ENCODE peak calls at places on chromosome 3, in five cellular contexts. J is A549, A is body of pancreas, N is esophagus squamous epithelium, Y is stomach. H is an unnamed sample. For H3K4me1, the result is how much of the 10 kb centered on the place peaks cover.

GRCh38 chr3:148773805-148774204 is 53.8 kb upstream of the CPB1 start:
- DNase-seq in Y (no peak), A (no peak), J (no peak), N (no peak), H (no peak)

GRCh38 chr3:146130881-146131371 is 30.1 kb downstream of the PLOD2 start:
- DNase-seq in N (no peak), J (no peak), Y (no peak), A (no peak), H (no peak)

GRCh38 chr3:143443851-143444331 is 324.3 kb downstream of the CHST2 start:
- DNase-seq in N (no peak), Y (peak), J (peak), A (peak), H (peak)

GRCh38 chr3:46881819-46882376 is 4.4 kb downstream of the PTH1R start:
- DNase-seq in Y (no peak), N (no peak), J (no peak), A (no peak), H (no peak)

GRCh38 chr3:23548706-23549105 is 257.0 kb upstream of the UBE2E1 start:
- DNase-seq in A (no peak), Y (no peak), N (no peak), J (no peak), H (no peak)

GRCh38 chr3:85576091-85576690 is 617.4 kb downstream of the CADM2 start:
- DNase-seq in N (no peak), A (peak), Y (peak), J (peak), H (no peak)

GRCh38 chr3:138781012-138781470 is 53.7 kb downstream of the PIK3CB start:
- DNase-seq in N (no peak), J (no peak), Y (peak), A (peak), H (no peak)

GRCh38 chr3:140007946-140008692 is 73.1 kb downstream of the CLSTN2 start:
- DNase-seq in J (no peak), N (no peak), Y (no peak), A (no peak), H (no peak)

GRCh38 chr3:110995461-110996226 is 76.0 kb upstream of the NECTIN3 start:
- DNase-seq in J (no peak), Y (no peak), N (no peak), A (no peak), H (no peak)

GRCh38 chr3:48267782-48268181 is 26.9 kb downstream of the ZNF589 start:
- DNase-seq in A (no peak), N (no peak), Y (no peak), J (no peak), H (no peak)

GRCh38 chr3:134326760-134327593 is 47.3 kb downstream of the AMOTL2 start:
- DNase-seq in J (no peak), A (peak), N (no peak), Y (no peak), H (peak)

GRCh38 chr3:22996926-22997600 is 206.1 kb upstream of the UBE2E2 start:
- DNase-seq in A (no peak), Y (no peak), J (no peak), N (no peak), H (no peak)

GRCh38 chr3:71509024-71509423 is 74.5 kb downstream of the FOXP1 start:
- DNase-seq in N (no peak), Y (no peak), J (no peak), A (no peak), H (no peak)

DNA sequence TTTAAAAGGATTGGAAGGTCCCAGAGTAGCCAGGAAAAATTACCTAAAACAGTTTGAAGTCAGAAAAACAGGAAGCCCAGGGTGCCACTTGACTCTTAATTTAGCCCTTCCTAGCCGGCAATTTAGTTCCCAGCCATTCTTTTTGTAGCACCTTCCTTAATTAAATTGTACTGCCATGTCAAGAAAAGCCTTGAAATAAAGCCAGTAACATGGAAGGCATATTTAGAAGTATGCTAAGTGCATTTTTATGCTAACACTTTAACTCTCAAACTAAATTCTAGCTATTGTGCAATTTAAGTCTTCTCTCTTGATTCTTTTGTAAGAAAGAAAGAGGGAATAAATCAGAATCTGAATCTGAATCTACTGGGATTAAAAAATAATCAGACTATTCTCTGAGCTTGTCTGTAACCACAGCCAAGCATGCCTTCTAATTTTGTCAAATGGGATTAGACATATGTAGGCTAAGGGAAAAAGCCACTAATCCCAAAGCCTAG is 43.2 kb downstream of the MAP3K13 start:
- DNase-seq in A (no peak), Y (no peak), J (no peak), N (no peak), H (no peak)
- TF ChIP-seq POLR2A in A (no peak), Y (no peak), J (no peak), N (no peak), H (no peak)

GRCh38 chr3:59600631-59601030 is 550.8 kb upstream of the CFAP20DC start:
- DNase-seq in N (no peak), Y (no peak), J (no peak), A (no peak), H (no peak)
- H3K4me3 ChIP-seq in N (no peak), Y (no peak), J (no peak), A (no peak), H (no peak)

DNA sequence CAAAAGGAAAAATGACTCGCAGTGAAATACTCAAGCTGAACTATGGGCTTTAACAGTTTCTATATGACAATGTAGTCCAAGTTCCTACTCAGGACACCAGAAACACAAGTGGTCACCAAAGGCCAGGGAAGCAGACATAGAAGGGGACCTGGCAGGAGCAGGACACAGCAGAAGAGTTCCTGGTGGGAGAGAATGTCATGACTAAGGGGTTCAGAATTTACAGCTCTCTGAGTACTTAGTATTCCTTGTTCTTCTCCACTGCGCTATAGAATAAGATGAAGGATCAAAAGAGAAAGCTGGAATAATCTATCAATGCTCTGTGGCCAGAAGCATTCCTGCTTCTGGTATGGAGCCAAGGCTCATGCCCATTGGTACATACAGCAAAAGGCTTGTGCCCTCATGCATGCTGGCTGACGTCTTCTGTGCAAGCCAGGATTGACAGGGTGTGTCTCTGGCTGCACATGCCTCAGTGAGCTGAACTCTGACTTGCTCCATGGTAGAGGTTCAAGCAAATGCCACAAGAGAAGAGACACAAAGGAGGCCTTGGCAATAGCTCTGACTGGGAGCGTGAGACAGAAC is 128.7 kb upstream of the SLC2A2 start:
- DNase-seq in J (no peak), Y (no peak), A (no peak), N (no peak), H (no peak)
- H3K4me1 ChIP-seq in J (under half), Y (under half), A (under half), N (under half), H (under half)

GRCh38 chr3:101229681-101230080 is 90.7 kb downstream of the IMPG2 start:
- DNase-seq in N (no peak), J (no peak), Y (no peak), A (no peak), H (no peak)
- TF ChIP-seq POLR2A in N (no peak), J (no peak), Y (no peak), A (no peak), H (no peak)

GRCh38 chr3:16335772-16336621 is 71.0 kb downstream of the OXNAD1 start:
- DNase-seq in A (no peak), N (no peak), J (no peak), Y (no peak), H (no peak)

GRCh38 chr3:16335364-16335763 is 70.4 kb downstream of the OXNAD1 start:
- DNase-seq in Y (no peak), A (no peak), J (no peak), N (no peak), H (no peak)

GRCh38 chr3:16338999-16339398 is 74.0 kb downstream of the OXNAD1 start:
- DNase-seq in N (no peak), J (peak), Y (no peak), A (no peak), H (no peak)

GRCh38 chr3:16336876-16337275 is 71.9 kb downstream of the OXNAD1 start:
- DNase-seq in Y (no peak), J (no peak), A (no peak), N (no peak), H (no peak)

GRCh38 chr3:16338124-16338523 is 73.1 kb downstream of the OXNAD1 start:
- DNase-seq in N (no peak), A (no peak), Y (peak), J (no peak), H (no peak)
- H3K4me3 ChIP-seq in N (no peak), A (no peak), Y (no peak), J (no peak), H (no peak)

GRCh38 chr3:69761896-69762789 is 22.9 kb downstream of the MITF start:
- DNase-seq in A (no peak), Y (no peak), J (no peak), N (no peak), H (no peak)
- H3K4me1 ChIP-seq in A (under half), Y (under half), J (half or more), N (under half), H (half or more)

GRCh38 chr3:194130211-194130610 is 5.7 kb upstream of the HES1 start:
- DNase-seq in Y (no peak), A (no peak), J (no peak), N (no peak), H (no peak)
- TF ChIP-seq POLR2A in Y (no peak), A (no peak), J (no peak), N (no peak), H (no peak)

GRCh38 chr3:11009898-11010297 is 17.4 kb downstream of the SLC6A1 start:
- DNase-seq in J (no peak), Y (no peak), N (no peak), A (no peak), H (no peak)

GRCh38 chr3:11005686-11006256 is 13.2 kb downstream of the SLC6A1 start:
- DNase-seq in J (no peak), A (no peak), Y (no peak), N (no peak), H (no peak)

GRCh38 chr3:11010406-11011165 is 18.0 kb downstream of the SLC6A1 start:
- DNase-seq in N (no peak), Y (no peak), A (no peak), J (no peak), H (no peak)

GRCh38 chr3:11006986-11007385 is 14.4 kb downstream of the SLC6A1 start:
- DNase-seq in Y (no peak), N (no peak), J (no peak), A (no peak), H (no peak)

GRCh38 chr3:11007534-11007933 is 15.0 kb downstream of the SLC6A1 start:
- DNase-seq in J (no peak), Y (no peak), A (no peak), N (no peak), H (no peak)
- H3K4me3 ChIP-seq in J (no peak), Y (no peak), A (no peak), N (no peak), H (no peak)

GRCh38 chr3:14430706-14431470 is 28.5 kb downstream of the SLC6A6 start:
- DNase-seq in N (no peak), J (no peak), A (no peak), Y (no peak), H (no peak)
- H3K4me1 ChIP-seq in N (under half), J (half or more), A (under half), Y (half or more), H (under half)

GRCh38 chr3:50612234-50612972 is 829 bp upstream of the CISH start:
- DNase-seq in J (no peak), Y (no peak), N (no peak), A (no peak), H (peak)
- TF ChIP-seq POLR2A in J (no peak), Y (no peak), N (no peak), A (no peak), H (no peak)

H was measured in heart left ventricle.